ENCODE peak calls at places on chromosomes 12 and 14, in four cellular contexts. W is A549, K is WTC11, P is K562. D is an unnamed sample.

GRCh38 chr12:8609061-8609570 is 3.5 kb downstream of the AICDA start:
- DNase-seq in K (peak), W (peak), P (no peak), D (peak)

GRCh38 chr14:32003585-32003984 is 73.5 kb upstream of the ARHGAP5 start:
- DNase-seq in K (no peak), W (no peak), P (no peak), D (no peak)

GRCh38 chr12:117100251-117100650 is 1.0 kb upstream of the TESC start:
- DNase-seq in P (peak), K (peak), W (peak), D (no peak)

GRCh38 chr12:104733717-104734175 is 224.3 kb downstream of the SLC41A2 start:
- DNase-seq in P (peak), W (peak), K (peak), D (peak)

GRCh38 chr14:73283592-73284379 is 46.5 kb downstream of the PAPLN start:
- DNase-seq in K (peak), W (peak), P (no peak), D (no peak)

GRCh38 chr14:64656986-64657385 is 47.2 kb upstream of the PLEKHG3 start:
- DNase-seq in P (no peak), K (no peak), W (no peak), D (no peak)

GRCh38 chr14:98370352-98370751 is 901.6 kb downstream of the BCL11B start:
- DNase-seq in W (no peak), K (no peak), P (no peak), D (no peak)

GRCh38 chr12:11540156-11540555 is 109.3 kb upstream of the ETV6 start:
- DNase-seq in P (no peak), K (no peak), W (no peak), D (no peak)

GRCh38 chr12:103571286-103571685 is 15.8 kb upstream of the STAB2 start:
- DNase-seq in P (no peak), K (peak), W (no peak), D (peak)

GRCh38 chr12:64737539-64737938 is 21.7 kb downstream of the GNS start:
- DNase-seq in K (no peak), P (no peak), W (no peak), D (no peak)

GRCh38 chr12:11856971-11857370 is 207.5 kb downstream of the ETV6 start:
- DNase-seq in P (no peak), K (no peak), W (no peak), D (no peak)

GRCh38 chr12:54689034-54689372 is 40.8 kb upstream of the DCD start:
- DNase-seq in P (no peak), K (no peak), W (no peak), D (no peak)

GRCh38 chr14:58598028-58598850 is 39.5 kb upstream of the DACT1 start:
- DNase-seq in P (no peak), K (no peak), W (no peak), D (no peak)

GRCh38 chr14:64879635-64880381 is at the start of gene SPTB:
- DNase-seq in P (peak), K (peak), W (no peak), D (no peak)

GRCh38 chr14:99261916-99262787 is 9.8 kb downstream of the BCL11B start:
- DNase-seq in K (no peak), P (no peak), W (no peak), D (no peak)

GRCh38 chr14:21643407-21643806 is 8.7 kb upstream of the OR10G2 start:
- DNase-seq in W (no peak), P (no peak), K (no peak), D (no peak)

GRCh38 chr14:71358209-71358931 is 451.1 kb downstream of the PCNX1 start:
- DNase-seq in K (no peak), W (no peak), P (no peak), D (no peak)

GRCh38 chr12:124510301-124510970 is 57.0 kb downstream of the NCOR2 start:
- DNase-seq in K (peak), W (peak), P (no peak), D (peak)

GRCh38 chr14:86675059-86675458 is 1145.1 kb downstream of the FLRT2 start:
- DNase-seq in W (no peak), K (no peak), P (no peak), D (no peak)

GRCh38 chr14:66596241-66596985 is 88.5 kb downstream of the GPHN start:
- DNase-seq in P (no peak), K (no peak), W (no peak), D (no peak)

GRCh38 chr12:51834411-51834810 is 14.1 kb downstream of the FIGNL2 start:
- DNase-seq in W (no peak), K (no peak), P (no peak), D (no peak)

GRCh38 chr12:89671469-89671868 is 37.2 kb downstream of the ATP2B1 start:
- DNase-seq in P (no peak), W (no peak), K (no peak), D (no peak)

GRCh38 chr12:120529641-120530314 is 820 bp upstream of the COQ5 start:
- DNase-seq in P (no peak), W (peak), K (no peak), D (peak)

GRCh38 chr14:78764240-78764639 is 594.1 kb downstream of the NRXN3 start:
- DNase-seq in K (no peak), W (no peak), P (no peak), D (no peak)

GRCh38 chr12:109715310-109716091 is 1.9 kb downstream of the FAM222A start:
- DNase-seq in P (peak), W (peak), K (peak), D (no peak)

GRCh38 chr14:79629372-79629771 is 581.9 kb downstream of the DIO2 start:
- DNase-seq in P (no peak), W (no peak), K (no peak), D (no peak)

GRCh38 chr12:54426690-54427089 is 7.6 kb upstream of the ITGA5 start:
- DNase-seq in P (no peak), K (no peak), W (no peak), D (no peak)

GRCh38 chr12:95633049-95633545 is 81.8 kb upstream of the USP44 start:
- DNase-seq in W (peak), P (no peak), K (no peak), D (peak)
- TF ChIP-seq HMGXB4 in W (peak), P (no peak), K (no peak), D (no peak)

GRCh38 chr12:123288751-123289346 is 17.2 kb upstream of the CDK2AP1 start:
- DNase-seq in P (no peak), W (no peak), K (no peak), D (no peak)

GRCh38 chr12:123289911-123290310 is 18.3 kb upstream of the CDK2AP1 start:
- DNase-seq in W (no peak), K (no peak), P (no peak), D (no peak)

DNA sequence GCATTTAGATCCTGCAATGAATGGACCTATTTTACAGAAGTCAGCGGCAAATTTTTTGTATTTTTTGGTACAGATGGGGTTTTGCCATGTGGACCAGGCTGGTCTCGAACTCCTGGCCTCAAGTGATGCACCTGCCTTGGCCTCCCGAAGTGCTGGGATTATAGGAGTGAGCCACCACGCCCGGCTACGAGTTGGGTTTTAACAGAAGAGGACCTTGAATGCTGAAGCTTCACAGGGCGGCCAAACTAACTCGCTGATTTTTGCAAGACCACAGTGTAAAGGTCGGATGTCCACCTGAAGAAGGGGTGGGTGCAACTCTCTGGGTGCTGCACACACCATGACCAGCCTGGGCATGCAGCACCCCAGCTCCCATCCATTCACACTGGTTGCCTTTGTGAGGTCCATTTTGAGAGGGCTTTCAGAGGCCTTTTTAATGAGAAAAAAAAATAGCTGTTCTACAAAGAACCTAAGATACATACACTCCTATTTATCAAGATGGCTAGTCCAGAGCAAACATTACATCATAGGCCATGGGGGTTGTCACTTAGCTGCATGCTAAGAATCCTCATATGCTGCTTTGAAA is 21.6 kb upstream of the CDK2AP1 start:
- DNase-seq in K (no peak), P (no peak), W (no peak), D (peak)
- TF ChIP-seq HMGXB4 in K (no peak), P (no peak), W (no peak), D (peak)

DNA sequence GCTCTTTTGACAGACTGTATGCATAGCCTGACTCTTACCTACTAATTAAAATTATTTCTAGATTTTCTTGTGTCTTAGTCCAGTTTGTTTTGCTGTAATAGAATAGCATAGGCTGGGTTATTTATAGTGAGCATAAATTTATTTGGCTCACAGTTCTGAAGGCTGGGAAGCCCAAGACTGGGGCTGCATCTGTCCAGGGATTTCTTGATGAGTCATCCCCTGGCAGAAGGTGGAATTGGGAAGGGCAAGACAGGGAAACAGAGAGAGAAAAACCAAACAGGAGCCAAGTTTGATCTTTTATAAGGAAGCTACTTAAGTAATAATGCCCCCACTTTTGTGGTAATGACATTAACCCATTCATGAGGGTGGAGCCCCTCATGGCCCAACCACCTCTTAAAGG is 759.2 kb upstream of the LRFN5 start:
- DNase-seq in K (no peak), W (no peak), P (no peak), D (no peak)
- TF ChIP-seq HMGXB4 in K (no peak), W (no peak), P (no peak), D (no peak)

DNA sequence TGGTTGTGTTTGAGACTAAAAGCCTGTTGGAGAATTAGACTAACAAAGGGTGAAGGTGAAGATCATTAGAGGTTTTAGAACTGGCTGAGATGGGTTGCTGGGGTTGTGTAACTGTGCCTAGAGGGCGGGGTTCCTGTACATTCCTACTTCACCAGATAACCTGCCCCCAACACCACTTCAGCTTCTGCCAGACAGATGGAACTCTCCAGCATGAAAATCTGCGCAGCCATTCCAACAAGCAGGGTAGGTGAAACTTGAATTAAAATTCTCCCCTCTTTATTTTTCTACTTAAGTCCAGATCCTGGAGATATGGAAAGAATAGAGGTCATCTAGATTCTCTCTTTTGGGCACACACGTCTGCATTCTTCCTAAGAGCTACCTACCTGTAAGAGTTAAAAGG is 6.0 kb downstream of the FOXG1 start:
- DNase-seq in W (no peak), K (no peak), P (no peak), D (no peak)
- TF ChIP-seq HMGXB4 in W (no peak), K (no peak), P (no peak), D (no peak)

DNA sequence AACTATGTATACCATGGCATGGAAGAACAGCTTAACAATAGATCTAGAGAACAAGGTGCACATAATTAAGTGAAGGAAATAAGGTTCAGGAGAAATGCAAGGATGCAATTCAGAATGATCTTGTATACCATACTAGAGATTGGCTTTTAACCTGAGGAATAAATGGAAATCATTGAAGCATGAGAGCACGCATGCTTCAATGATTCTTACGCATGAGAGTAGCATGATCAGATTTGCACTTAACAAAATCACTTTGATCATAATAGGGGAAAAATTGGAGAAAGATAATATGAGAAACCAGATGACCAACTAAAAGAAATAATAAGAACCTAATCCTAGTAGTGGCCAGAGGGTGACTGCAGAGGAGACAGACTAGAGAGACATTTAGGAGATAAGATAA is 133.3 kb upstream of the FSCB start:
- DNase-seq in P (no peak), W (no peak), K (no peak), D (no peak)
- TF ChIP-seq HMGXB4 in P (no peak), W (no peak), K (no peak), D (no peak)

DNA sequence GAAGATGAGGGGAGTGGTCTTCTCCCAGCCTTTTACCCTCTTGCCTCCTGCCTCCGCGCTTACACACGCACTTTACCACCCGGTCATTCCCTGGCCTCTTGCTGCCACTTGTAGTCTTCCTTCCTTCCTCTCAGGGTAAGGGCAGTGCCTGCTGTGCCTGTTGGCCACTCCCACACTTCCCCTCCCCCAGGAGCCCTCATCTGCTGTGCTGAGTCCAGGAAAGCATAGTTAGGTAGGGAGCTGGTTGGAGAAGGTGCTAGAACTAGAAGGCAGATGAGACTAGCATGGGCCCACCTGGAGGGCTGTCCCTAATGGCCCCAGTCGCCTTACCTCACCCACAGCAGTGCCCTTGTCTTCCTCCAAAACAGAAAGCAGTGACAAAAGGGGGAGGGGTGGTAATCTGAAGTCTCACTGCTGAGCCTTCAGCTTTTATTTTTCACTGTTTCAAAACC is 54.3 kb upstream of the SRSF5 start:
- DNase-seq in K (peak), P (no peak), W (no peak), D (no peak)
- TF ChIP-seq HMGXB4 in K (no peak), P (no peak), W (no peak), D (no peak)

GRCh38 chr12:28967426-28967825 is 181.7 kb upstream of the FAR2 start:
- DNase-seq in K (no peak), W (no peak), P (no peak), D (no peak)

GRCh38 chr12:28958553-28959195 is 190.4 kb upstream of the FAR2 start:
- DNase-seq in K (no peak), P (no peak), W (no peak), D (no peak)

GRCh38 chr12:28966049-28966778 is 182.9 kb upstream of the FAR2 start:
- DNase-seq in W (no peak), P (no peak), K (no peak), D (no peak)

GRCh38 chr12:28961948-28962384 is 187.1 kb upstream of the FAR2 start:
- DNase-seq in P (no peak), K (no peak), W (no peak), D (no peak)

DNA sequence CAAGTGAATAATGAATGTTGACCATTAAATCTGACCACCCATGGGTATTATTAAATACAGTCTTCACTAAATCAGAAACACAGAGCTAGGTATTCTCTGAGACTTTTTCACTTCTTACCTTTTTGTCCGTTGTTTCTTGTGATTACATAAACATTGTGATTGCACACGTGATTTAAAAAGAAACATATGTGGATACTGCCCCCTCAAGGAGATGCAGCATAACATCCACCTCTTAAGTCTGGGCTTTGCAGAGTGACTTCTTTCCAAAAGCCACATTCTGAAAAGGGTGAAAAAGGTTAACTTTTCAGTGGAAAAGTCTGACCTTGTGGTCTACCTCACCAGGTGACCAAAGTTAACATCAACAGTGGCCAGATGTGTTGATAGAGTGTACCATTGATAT is 185.5 kb upstream of the FAR2 start:
- DNase-seq in P (no peak), W (peak), K (no peak), D (no peak)
- TF ChIP-seq HMGXB4 in P (no peak), W (no peak), K (no peak), D (no peak)

DNA sequence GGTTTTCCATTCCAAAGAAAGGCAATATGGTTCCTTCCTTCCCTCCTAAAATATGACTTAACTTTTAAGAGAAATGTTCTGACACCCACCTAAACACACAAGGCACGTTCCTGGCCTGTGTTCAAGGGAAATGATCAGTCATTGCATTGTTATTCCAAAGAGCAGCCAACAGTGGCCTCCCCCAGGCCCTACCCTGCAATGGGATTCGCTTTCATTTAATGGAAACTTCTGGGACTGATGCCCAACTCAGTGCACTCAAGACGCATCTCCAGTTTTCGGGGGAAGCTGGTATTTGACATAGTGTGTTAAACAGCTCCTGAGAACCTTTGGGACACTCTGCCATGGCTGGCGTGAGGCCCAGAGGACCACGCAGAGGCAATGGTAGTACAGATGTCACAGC is 65.9 kb downstream of the DDX51 start:
- DNase-seq in W (no peak), P (no peak), K (no peak), D (no peak)
- TF ChIP-seq HMGXB4 in W (no peak), P (no peak), K (no peak), D (no peak)

GRCh38 chr12:99495797-99496196 is 151.8 kb upstream of the GARIN6 start:
- DNase-seq in W (no peak), K (no peak), P (no peak), D (no peak)

DNA sequence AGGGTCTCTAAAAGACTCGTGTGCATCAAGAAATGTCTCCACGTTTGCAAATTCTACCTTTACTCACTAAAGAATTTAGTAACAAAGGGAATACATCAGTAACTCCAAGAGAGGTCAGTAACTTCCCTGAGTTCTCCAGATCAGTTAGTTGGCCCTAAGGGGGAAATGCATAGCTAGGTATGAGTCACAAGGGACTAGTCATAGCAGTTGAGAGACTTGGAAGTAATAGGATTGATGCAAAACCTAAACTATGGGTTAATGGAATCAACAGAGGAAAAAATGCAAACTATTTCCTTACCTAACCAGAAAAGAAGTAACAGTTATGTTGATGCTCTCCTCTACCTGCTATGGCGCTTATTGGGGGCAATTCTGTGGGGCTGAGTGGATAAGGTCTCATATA is 148.8 kb upstream of the GARIN6 start:
- DNase-seq in W (peak), P (no peak), K (no peak), D (no peak)
- TF ChIP-seq HMGXB4 in W (no peak), P (no peak), K (no peak), D (no peak)

GRCh38 chr14:104845834-104846441 is 19.1 kb upstream of the CEP170B start:
- DNase-seq in P (peak), K (no peak), W (no peak), D (peak)
- TF ChIP-seq HMGXB4 in P (no peak), K (no peak), W (no peak), D (no peak)

D was measured in HepG2.